ENCODE peak calls at places on chromosomes 5 and 9, in ten cellular contexts. G, Z, H, R, J, Y, Q, U, D and B are unnamed samples.

GRCh38 chr5:120882042-120882775 is 418.1 kb downstream of the PRR16 start:
- DNase-seq in Z (no peak), U (no peak), Y (no peak), G (no peak), J (no peak), Q (no peak), R (no peak), D (no peak), H (no peak), B (no peak)

GRCh38 chr9:124024107-124024506 is 12.5 kb downstream of the LHX2 start:
- DNase-seq in H (no peak), R (no peak), G (no peak), Z (no peak), Y (no peak), Q (no peak), J (no peak), D (no peak), U (no peak), B (no peak)

GRCh38 chr9:29802454-29802853 is 2229.2 kb upstream of the C9orf72 start:
- DNase-seq in Q (no peak), G (no peak), H (no peak), Z (no peak), D (no peak), J (no peak), U (no peak), Y (no peak), R (no peak), B (no peak)

GRCh38 chr5:120446068-120446492 is 18.0 kb upstream of the PRR16 start:
- DNase-seq in G (no peak), Y (no peak), D (no peak), J (no peak), U (no peak), R (no peak), Q (peak), H (no peak), Z (no peak), B (no peak)

GRCh38 chr5:65832603-65833228 is 93.7 kb upstream of the ERBIN start:
- DNase-seq in H (no peak), U (no peak), J (no peak), D (no peak), Z (no peak), Q (no peak), G (no peak), Y (no peak), R (no peak), B (no peak)

GRCh38 chr5:100852988-100853449 is 50.1 kb downstream of the ST8SIA4 start:
- DNase-seq in G (no peak), Z (peak), Y (no peak), U (no peak), H (no peak), J (no peak), Q (no peak), D (no peak), R (no peak), B (no peak)

GRCh38 chr9:111038336-111039202 is at the start of gene LPAR1:
- DNase-seq in U (peak), Q (peak), Z (no peak), H (peak), G (peak), Y (peak), D (peak), J (no peak), R (peak), B (peak)

GRCh38 chr9:95003694-95004451 is 277.4 kb downstream of the AOPEP start:
- DNase-seq in Y (no peak), U (peak), G (peak), Z (peak), J (no peak), H (peak), Q (peak), D (no peak), R (peak), B (peak)

GRCh38 chr5:177431317-177432142 is 5.1 kb downstream of the GRK6 start:
- DNase-seq in R (peak), U (peak), J (no peak), H (peak), Y (peak), Q (no peak), G (no peak), D (no peak), Z (peak), B (peak)

GRCh38 chr5:32506251-32506661 is 61.7 kb upstream of the ZFR start:
- DNase-seq in Y (no peak), H (no peak), J (no peak), Z (no peak), R (no peak), Q (peak), G (no peak), U (no peak), D (no peak), B (no peak)

GRCh38 chr9:5438301-5439162 is 807 bp upstream of the PLGRKT start:
- DNase-seq in U (peak), D (no peak), Q (peak), J (no peak), R (peak), Y (peak), Z (no peak), G (peak), H (no peak), B (no peak)

GRCh38 chr9:110255417-110256141 is 728 bp downstream of the TXN start:
- DNase-seq in Z (peak), H (peak), R (peak), Q (peak), D (peak), J (peak), Y (peak), U (peak), G (peak), B (peak)

GRCh38 chr5:91283326-91283725 is 99.8 kb downstream of the ARRDC3 start:
- DNase-seq in H (no peak), D (no peak), R (no peak), J (no peak), Q (no peak), Z (no peak), Y (no peak), G (no peak), U (no peak), B (no peak)

GRCh38 chr5:153641183-153641688 is 150.8 kb downstream of the GRIA1 start:
- DNase-seq in J (no peak), D (no peak), R (no peak), Y (no peak), H (no peak), G (no peak), U (no peak), Z (no peak), Q (no peak), B (no peak)

GRCh38 chr5:194603-195209 is 3.4 kb downstream of the LRRC14B start:
- DNase-seq in D (no peak), Z (no peak), G (no peak), Y (no peak), H (no peak), J (no peak), R (no peak), U (no peak), Q (no peak), B (no peak)

GRCh38 chr5:2901096-2901495 is 149.6 kb upstream of the IRX2 start:
- DNase-seq in U (no peak), Z (no peak), Y (no peak), D (no peak), G (no peak), R (no peak), H (no peak), J (no peak), Q (no peak), B (no peak)

GRCh38 chr5:72188176-72188575 is 80.9 kb downstream of the MAP1B start:
- DNase-seq in Z (no peak), G (no peak), R (no peak), J (no peak), Y (no peak), Q (no peak), D (no peak), H (no peak), U (no peak), B (no peak)

GRCh38 chr9:114307323-114308250 is 15.3 kb upstream of the ORM1 start:
- DNase-seq in H (no peak), R (no peak), J (no peak), Z (no peak), D (peak), G (peak), U (no peak), Y (peak), Q (peak), B (peak)

GRCh38 chr5:126395198-126395597 is 28.0 kb upstream of the GRAMD2B start:
- DNase-seq in R (no peak), Y (no peak), G (no peak), H (no peak), D (no peak), J (no peak), Z (no peak), Q (peak), U (no peak), B (no peak)

GRCh38 chr5:9091896-9092662 is 453.8 kb downstream of the SEMA5A start:
- DNase-seq in R (no peak), U (no peak), J (no peak), Y (no peak), G (no peak), D (no peak), Z (no peak), H (no peak), Q (peak), B (no peak)

GRCh38 chr9:96874947-96875459 is 20.7 kb upstream of the ZNF782 start:
- DNase-seq in J (no peak), Y (peak), Z (peak), H (no peak), D (no peak), Q (peak), G (no peak), R (peak), U (peak), B (peak)

GRCh38 chr9:114454652-114455051 is 50.6 kb downstream of the WHRN start:
- DNase-seq in Q (no peak), Y (no peak), J (no peak), Z (no peak), U (no peak), G (no peak), H (no peak), D (no peak), R (no peak), B (no peak)

GRCh38 chr9:94860678-94861588 is 134.4 kb downstream of the AOPEP start:
- DNase-seq in Z (peak), H (no peak), D (no peak), G (no peak), Y (peak), Q (peak), U (peak), J (no peak), R (no peak), B (peak)

GRCh38 chr5:66634601-66635000 is 38.4 kb downstream of the MAST4 start:
- DNase-seq in D (no peak), Q (no peak), Z (no peak), U (no peak), H (no peak), R (no peak), Y (no peak), J (no peak), G (no peak), B (no peak)

GRCh38 chr5:152113401-152113800 is 188.8 kb upstream of the GLRA1 start:
- DNase-seq in Z (no peak), J (no peak), D (no peak), U (no peak), H (no peak), Y (no peak), G (no peak), R (no peak), Q (no peak), B (no peak)

GRCh38 chr5:6632324-6632930 is 417 bp downstream of the NSUN2 start:
- DNase-seq in J (no peak), Y (peak), Q (no peak), U (no peak), Z (peak), G (peak), R (peak), H (no peak), D (no peak), B (no peak)

GRCh38 chr9:69600314-69601047 is 71.7 kb downstream of the APBA1 start:
- DNase-seq in G (no peak), U (no peak), H (no peak), Z (no peak), D (no peak), J (no peak), Y (no peak), R (no peak), Q (no peak), B (no peak)

GRCh38 chr5:111454198-111454606 is 58.1 kb downstream of the STARD4 start:
- DNase-seq in R (no peak), J (no peak), D (no peak), Y (no peak), Z (no peak), Q (peak), U (no peak), G (no peak), H (no peak), B (no peak)

GRCh38 chr5:64869419-64869818 is 100.7 kb downstream of the CWC27 start:
- DNase-seq in H (no peak), D (no peak), U (no peak), R (no peak), Z (no peak), Q (peak), J (no peak), G (no peak), Y (no peak), B (no peak)

GRCh38 chr9:77534376-77535057 is 113.6 kb downstream of the GNA14 start:
- DNase-seq in U (no peak), H (no peak), D (no peak), J (no peak), Z (no peak), G (no peak), Y (no peak), R (no peak), Q (no peak), B (no peak)

GRCh38 chr5:127447822-127448221 is 69.6 kb upstream of the PRRC1 start:
- DNase-seq in J (no peak), G (no peak), D (no peak), Z (no peak), Y (no peak), Q (peak), H (no peak), U (no peak), R (no peak), B (no peak)

GRCh38 chr9:34576943-34577634 is 12.4 kb downstream of the CNTFR start:
- DNase-seq in J (no peak), D (no peak), Q (no peak), U (no peak), R (no peak), Z (no peak), G (peak), Y (no peak), H (no peak), B (no peak)

GRCh38 chr5:107413754-107414153 is 257.0 kb downstream of the EFNA5 start:
- DNase-seq in D (no peak), R (no peak), Q (no peak), Y (no peak), Z (no peak), J (no peak), G (no peak), H (no peak), U (no peak), B (no peak)

GRCh38 chr5:107402881-107403280 is 267.9 kb downstream of the EFNA5 start:
- DNase-seq in J (no peak), Q (no peak), U (no peak), D (no peak), Z (no peak), R (no peak), G (no peak), H (peak), Y (no peak), B (no peak)

GRCh38 chr5:107404595-107405366 is 266.0 kb downstream of the EFNA5 start:
- DNase-seq in G (no peak), J (no peak), R (no peak), Z (no peak), Q (no peak), H (no peak), D (no peak), U (no peak), Y (no peak), B (no peak)

GRCh38 chr5:107403561-107403960 is 267.2 kb downstream of the EFNA5 start:
- DNase-seq in G (no peak), U (no peak), Q (no peak), J (no peak), D (no peak), R (no peak), Z (no peak), H (no peak), Y (no peak), B (no peak)

GRCh38 chr5:107408564-107408963 is 262.2 kb downstream of the EFNA5 start:
- DNase-seq in Z (no peak), Q (no peak), H (no peak), D (no peak), R (no peak), U (no peak), G (no peak), Y (no peak), J (no peak), B (no peak)
- TF ChIP-seq POLR2A in Z (no peak), Q (no peak), H (no peak), D (no peak), R (no peak), U (no peak), G (no peak), Y (no peak), J (no peak), B (no peak)

GRCh38 chr5:104594850-104595249 is 1032.3 kb upstream of the NUDT12 start:
- DNase-seq in H (no peak), Z (no peak), U (no peak), J (no peak), G (no peak), D (no peak), Y (no peak), Q (no peak), R (no peak), B (no peak)

GRCh38 chr5:104598285-104598684 is 1035.7 kb upstream of the NUDT12 start:
- DNase-seq in G (no peak), U (no peak), D (no peak), J (no peak), Z (no peak), Y (no peak), R (no peak), H (no peak), Q (no peak), B (no peak)
- TF ChIP-seq POLR2A in G (no peak), U (no peak), D (no peak), J (no peak), Z (no peak), Y (no peak), R (no peak), H (no peak), Q (no peak), B (no peak)

DNA sequence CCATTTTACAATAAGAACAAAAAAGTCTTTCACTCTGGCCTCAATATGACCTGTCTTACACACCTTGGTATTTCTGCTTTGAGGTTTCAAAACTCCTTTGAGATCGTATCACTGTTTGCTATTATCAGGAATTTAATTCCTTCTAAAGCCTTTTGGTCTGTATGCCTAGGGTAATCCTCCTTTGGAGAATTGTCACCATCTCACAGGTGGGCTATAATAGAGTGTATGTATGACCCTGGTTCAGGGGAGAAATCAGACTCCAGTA is 13.7 kb downstream of the CMYA5 start:
- DNase-seq in Z (no peak), Y (no peak), Q (no peak), G (no peak), H (no peak), U (no peak), J (no peak), R (no peak), D (no peak), B (no peak)
- TF ChIP-seq POLR2A in Z (no peak), Y (no peak), Q (no peak), G (no peak), H (no peak), U (no peak), J (no peak), R (no peak), D (no peak), B (no peak)

DNA sequence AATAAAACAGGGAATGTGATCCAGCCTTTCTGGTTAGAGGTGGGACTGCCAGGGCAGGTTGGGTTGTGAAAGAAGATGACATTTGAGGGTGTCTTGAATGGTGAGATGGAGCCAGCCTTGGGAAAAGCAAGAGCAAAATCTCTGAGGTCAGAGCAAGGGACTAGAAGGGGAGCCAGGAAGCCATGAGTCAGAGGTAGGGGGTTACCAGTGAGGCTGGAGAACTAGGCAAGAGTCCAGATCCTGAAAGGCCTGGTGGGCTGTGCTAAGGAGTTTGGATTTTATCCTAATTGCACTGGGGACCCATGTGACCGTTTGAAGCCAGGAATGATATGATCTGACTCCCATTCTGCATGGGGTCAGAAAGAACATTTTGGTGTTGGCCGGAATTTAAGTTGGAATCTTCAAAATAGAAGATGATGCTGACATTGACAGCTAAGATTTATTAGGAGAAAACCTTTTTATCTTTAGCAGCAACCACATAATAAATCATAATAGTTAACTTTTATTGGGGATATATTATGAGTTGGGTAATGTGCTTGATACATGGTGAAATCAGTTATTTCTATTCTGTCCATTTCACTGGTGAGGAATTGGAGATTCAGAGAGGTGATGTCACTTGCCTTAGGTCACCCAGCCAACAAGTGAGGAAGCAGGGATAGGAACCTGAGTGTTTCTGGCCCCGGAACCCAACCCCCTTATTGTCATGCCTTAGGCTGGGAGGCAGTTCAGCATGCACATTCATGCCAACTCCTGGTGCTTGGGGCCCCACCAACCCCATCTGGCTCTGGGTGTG is 61.6 kb upstream of the RARS1 start:
- DNase-seq in Z (no peak), Y (no peak), J (no peak), Q (peak), D (no peak), R (no peak), H (no peak), U (no peak), G (no peak), B (no peak)
- TF ChIP-seq POLR2A in Z (no peak), Y (no peak), J (no peak), Q (no peak), D (no peak), R (no peak), H (no peak), U (no peak), G (no peak), B (no peak)